ENCODE peak calls at places on chromosome 17, in five cellular contexts. One of them, this sample, is unnamed.

GRCh38 chr17:45848868-45849535 is 4.3 kb downstream of the SPPL2C start:
- DNase-seq in GM23338: no peak
- DNase-seq in sigmoid colon: no peak
- DNase-seq in HCT116: no peak
- DNase-seq in HL-60: no peak
- DNase-seq in this sample: no peak

GRCh38 chr17:44539664-44540063 is 17.6 kb upstream of the FZD2 start:
- DNase-seq in GM23338: peak
- DNase-seq in sigmoid colon: no peak
- DNase-seq in HCT116: no peak
- DNase-seq in HL-60: no peak
- DNase-seq in this sample: no peak

GRCh38 chr17:82648761-82649474 is 674 bp upstream of the WDR45B start:
- DNase-seq in GM23338: peak
- DNase-seq in sigmoid colon: peak
- DNase-seq in HCT116: no peak
- DNase-seq in HL-60: peak
- DNase-seq in this sample: no peak

GRCh38 chr17:51103451-51103850 is 17.2 kb downstream of the SPAG9 start:
- DNase-seq in GM23338: no peak
- DNase-seq in sigmoid colon: no peak
- DNase-seq in HCT116: no peak
- DNase-seq in HL-60: no peak
- DNase-seq in this sample: no peak

GRCh38 chr17:1690544-1691221 is 6.0 kb upstream of the PRPF8 start:
- DNase-seq in GM23338: no peak
- DNase-seq in sigmoid colon: no peak
- DNase-seq in HCT116: no peak
- DNase-seq in HL-60: no peak
- DNase-seq in this sample: no peak

GRCh38 chr17:75855310-75856061 is at the start of gene WBP2:
- DNase-seq in GM23338: peak
- DNase-seq in sigmoid colon: peak
- DNase-seq in HCT116: peak
- DNase-seq in HL-60: peak
- DNase-seq in this sample: peak

GRCh38 chr17:37131064-37131463 is 182.3 kb downstream of the AATF start:
- DNase-seq in GM23338: peak
- DNase-seq in sigmoid colon: no peak
- DNase-seq in HCT116: no peak
- DNase-seq in HL-60: no peak
- DNase-seq in this sample: no peak

GRCh38 chr17:61425682-61426481 is 26.2 kb downstream of the TBX2 start:
- DNase-seq in GM23338: peak
- DNase-seq in sigmoid colon: no peak
- DNase-seq in HCT116: peak
- DNase-seq in HL-60: no peak
- DNase-seq in this sample: no peak

GRCh38 chr17:77420476-77420803 is 279.7 kb downstream of the SEC14L1 start:
- DNase-seq in GM23338: no peak
- DNase-seq in sigmoid colon: no peak
- DNase-seq in HCT116: no peak
- DNase-seq in HL-60: no peak
- DNase-seq in this sample: no peak

GRCh38 chr17:78903101-78903779 is at the start of gene CEP295NL:
- DNase-seq in GM23338: peak
- DNase-seq in sigmoid colon: no peak
- DNase-seq in HCT116: no peak
- DNase-seq in HL-60: no peak
- DNase-seq in this sample: no peak

GRCh38 chr17:68567035-68567434 is 34.1 kb downstream of the FAM20A start:
- DNase-seq in GM23338: no peak
- DNase-seq in sigmoid colon: no peak
- DNase-seq in HCT116: no peak
- DNase-seq in HL-60: no peak
- DNase-seq in this sample: no peak

GRCh38 chr17:73645050-73645871 is 1.0 kb upstream of the SDK2 start:
- DNase-seq in GM23338: peak
- DNase-seq in sigmoid colon: no peak
- DNase-seq in HCT116: no peak
- DNase-seq in HL-60: peak
- DNase-seq in this sample: no peak

GRCh38 chr17:50837980-50838954 is 2.9 kb downstream of the WFIKKN2 start:
- DNase-seq in GM23338: no peak
- DNase-seq in sigmoid colon: no peak
- DNase-seq in HCT116: no peak
- DNase-seq in HL-60: no peak
- DNase-seq in this sample: no peak

GRCh38 chr17:75931062-75931461 is 9.8 kb downstream of the FBF1 start:
- DNase-seq in GM23338: no peak
- DNase-seq in sigmoid colon: no peak
- DNase-seq in HCT116: no peak
- DNase-seq in HL-60: no peak
- DNase-seq in this sample: no peak

GRCh38 chr17:40564883-40565744 is at the start of gene CCR7:
- DNase-seq in GM23338: no peak
- DNase-seq in sigmoid colon: no peak
- DNase-seq in HCT116: no peak
- DNase-seq in HL-60: no peak
- DNase-seq in this sample: no peak

GRCh38 chr17:31527606-31528005 is 136.1 kb downstream of the RAB11FIP4 start:
- DNase-seq in GM23338: no peak
- DNase-seq in sigmoid colon: no peak
- DNase-seq in HCT116: no peak
- DNase-seq in HL-60: no peak
- DNase-seq in this sample: no peak

GRCh38 chr17:31523862-31524730 is 132.6 kb downstream of the RAB11FIP4 start:
- DNase-seq in GM23338: no peak
- DNase-seq in sigmoid colon: no peak
- DNase-seq in HCT116: no peak
- DNase-seq in HL-60: no peak
- DNase-seq in this sample: no peak

GRCh38 chr17:31528291-31528874 is 136.9 kb downstream of the RAB11FIP4 start:
- DNase-seq in GM23338: no peak
- DNase-seq in sigmoid colon: no peak
- DNase-seq in HCT116: no peak
- DNase-seq in HL-60: no peak
- DNase-seq in this sample: no peak

GRCh38 chr17:31524926-31525800 is 133.7 kb downstream of the RAB11FIP4 start:
- DNase-seq in GM23338: peak
- DNase-seq in sigmoid colon: peak
- DNase-seq in HCT116: peak
- DNase-seq in HL-60: peak
- DNase-seq in this sample: peak

GRCh38 chr17:31525801-31526549 is 134.5 kb downstream of the RAB11FIP4 start:
- DNase-seq in GM23338: peak
- DNase-seq in sigmoid colon: no peak
- DNase-seq in HCT116: no peak
- DNase-seq in HL-60: no peak
- DNase-seq in this sample: no peak
- H3K27ac ChIP-seq in GM23338: no peak
- H3K27ac ChIP-seq in sigmoid colon: no peak
- H3K27ac ChIP-seq in HCT116: no peak
- H3K27ac ChIP-seq in HL-60: no peak
- H3K27ac ChIP-seq in this sample: no peak

GRCh38 chr17:7882068-7882467 is 6.5 kb upstream of the CHD3 start:
- DNase-seq in GM23338: no peak
- DNase-seq in sigmoid colon: no peak
- DNase-seq in HCT116: no peak
- DNase-seq in HL-60: no peak
- DNase-seq in this sample: no peak

GRCh38 chr17:7883781-7884386 is 4.7 kb upstream of the CHD3 start:
- DNase-seq in GM23338: no peak
- DNase-seq in sigmoid colon: no peak
- DNase-seq in HCT116: no peak
- DNase-seq in HL-60: no peak
- DNase-seq in this sample: no peak

GRCh38 chr17:7881655-7882054 is 6.9 kb upstream of the CHD3 start:
- DNase-seq in GM23338: no peak
- DNase-seq in sigmoid colon: no peak
- DNase-seq in HCT116: no peak
- DNase-seq in HL-60: peak
- DNase-seq in this sample: no peak

GRCh38 chr17:7884581-7885356 is 3.8 kb upstream of the CHD3 start:
- DNase-seq in GM23338: peak
- DNase-seq in sigmoid colon: no peak
- DNase-seq in HCT116: no peak
- DNase-seq in HL-60: peak
- DNase-seq in this sample: no peak

GRCh38 chr17:7882629-7883028 is 6.0 kb upstream of the CHD3 start:
- DNase-seq in GM23338: no peak
- DNase-seq in sigmoid colon: no peak
- DNase-seq in HCT116: no peak
- DNase-seq in HL-60: no peak
- DNase-seq in this sample: no peak
- H3K4me3 ChIP-seq in GM23338: no peak
- H3K4me3 ChIP-seq in sigmoid colon: no peak
- H3K4me3 ChIP-seq in HCT116: no peak
- H3K4me3 ChIP-seq in HL-60: no peak
- H3K4me3 ChIP-seq in this sample: no peak

GRCh38 chr17:49414622-49415350 is at the start of gene PHB1:
- DNase-seq in GM23338: peak
- DNase-seq in sigmoid colon: peak
- DNase-seq in HCT116: peak
- DNase-seq in HL-60: peak
- DNase-seq in this sample: peak
- TF ChIP-seq POLR2AphosphoS5 in GM23338: peak
- TF ChIP-seq POLR2AphosphoS5 in sigmoid colon: peak
- TF ChIP-seq POLR2AphosphoS5 in HCT116: peak
- TF ChIP-seq POLR2AphosphoS5 in HL-60: peak
- TF ChIP-seq POLR2AphosphoS5 in this sample: peak

DNA sequence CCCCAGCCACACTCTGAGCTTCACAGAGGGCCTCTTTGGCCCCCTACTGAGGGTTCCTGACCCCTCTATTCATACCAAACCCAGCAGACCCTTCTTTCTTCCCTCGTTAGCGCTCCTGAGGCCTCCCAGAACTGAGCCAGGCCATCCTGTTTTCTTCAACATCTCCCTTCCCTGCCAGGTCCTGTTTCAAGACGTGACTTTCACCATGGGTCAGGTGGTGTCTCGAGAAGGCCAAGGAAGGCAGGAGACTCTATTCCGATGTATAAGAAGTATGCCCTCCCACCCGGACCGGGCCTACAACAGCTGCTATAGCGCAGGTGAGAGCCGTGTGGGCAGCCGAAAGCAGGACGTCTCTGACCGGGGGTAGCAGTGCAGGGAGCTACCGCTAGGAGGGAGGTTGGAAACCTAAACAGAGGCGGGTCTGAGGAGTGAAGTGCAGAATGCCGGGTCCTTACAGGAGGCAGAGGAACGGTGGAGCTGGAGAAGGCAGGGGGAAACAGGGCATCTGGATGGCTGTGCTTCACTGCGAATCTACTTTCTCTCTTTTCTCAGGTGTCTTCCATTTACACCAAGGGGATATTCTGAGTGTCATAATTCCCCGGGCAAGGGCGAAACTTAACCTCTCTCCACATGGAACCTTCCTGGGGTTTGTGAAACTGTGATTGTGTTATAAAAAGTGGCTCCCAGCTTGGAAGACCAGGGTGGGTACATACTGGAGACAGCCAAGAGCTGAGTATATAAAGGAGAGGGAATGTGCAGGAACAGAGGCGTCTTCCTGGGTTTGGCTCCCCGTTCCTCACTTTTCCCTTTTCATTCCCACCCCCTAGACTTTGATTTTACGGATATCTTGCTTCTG is 1.3 kb upstream of the SENP3 start:
- DNase-seq in GM23338: peak
- DNase-seq in sigmoid colon: peak
- DNase-seq in HCT116: no peak
- DNase-seq in HL-60: peak
- DNase-seq in this sample: no peak
- H3K27ac ChIP-seq in GM23338: peak
- H3K27ac ChIP-seq in sigmoid colon: peak
- H3K27ac ChIP-seq in HCT116: peak
- H3K27ac ChIP-seq in HL-60: peak
- H3K27ac ChIP-seq in this sample: peak